ENCODE peak calls at places on chromosome 14, in four cellular contexts. One of them, this sample, is unnamed.

GRCh38 chr14:35403085-35403396 is 1.5 kb downstream of the NFKBIA start:
- DNase-seq in H1: no peak
- DNase-seq in SK-N-SH: no peak
- DNase-seq in HepG2: no peak
- DNase-seq in this sample: no peak

GRCh38 chr14:68576496-68577244 is 216.2 kb downstream of the ZFP36L1 start:
- DNase-seq in H1: no peak
- DNase-seq in HepG2: peak
- DNase-seq in SK-N-SH: no peak
- DNase-seq in this sample: no peak

GRCh38 chr14:35398095-35398584 is 6.4 kb downstream of the NFKBIA start:
- DNase-seq in SK-N-SH: no peak
- DNase-seq in H1: no peak
- DNase-seq in HepG2: no peak
- DNase-seq in this sample: no peak

GRCh38 chr14:72962829-72963312 is 36.6 kb downstream of the DCAF4 start:
- DNase-seq in SK-N-SH: no peak
- DNase-seq in HepG2: peak
- DNase-seq in H1: peak
- DNase-seq in this sample: no peak

GRCh38 chr14:22478670-22479069 is 110.4 kb downstream of the DAD1 start:
- DNase-seq in SK-N-SH: no peak
- DNase-seq in H1: no peak
- DNase-seq in HepG2: no peak
- DNase-seq in this sample: no peak

GRCh38 chr14:31126680-31127079 is 80.9 kb downstream of the HECTD1 start:
- DNase-seq in SK-N-SH: no peak
- DNase-seq in HepG2: no peak
- DNase-seq in H1: no peak
- DNase-seq in this sample: no peak

GRCh38 chr14:104797112-104798044 is 1.8 kb upstream of the AKT1 start:
- DNase-seq in SK-N-SH: no peak
- DNase-seq in H1: no peak
- DNase-seq in HepG2: peak
- DNase-seq in this sample: no peak

GRCh38 chr14:94771191-94771905 is 1.4 kb upstream of the GSC start:
- DNase-seq in HepG2: no peak
- DNase-seq in SK-N-SH: no peak
- DNase-seq in H1: no peak
- DNase-seq in this sample: no peak

GRCh38 chr14:97367278-97367677 is 570.1 kb downstream of the VRK1 start:
- DNase-seq in H1: no peak
- DNase-seq in HepG2: no peak
- DNase-seq in SK-N-SH: no peak
- DNase-seq in this sample: no peak

GRCh38 chr14:106843951-106844483 is 1317.6 kb downstream of the TMEM121 start:
- DNase-seq in HepG2: no peak
- DNase-seq in SK-N-SH: peak
- DNase-seq in H1: no peak
- DNase-seq in this sample: no peak

GRCh38 chr14:36293824-36294223 is 26.6 kb downstream of the MBIP start:
- DNase-seq in H1: no peak
- DNase-seq in SK-N-SH: no peak
- DNase-seq in HepG2: peak
- DNase-seq in this sample: no peak

GRCh38 chr14:103247169-103247606 is 86.8 kb upstream of the EIF5 start:
- DNase-seq in SK-N-SH: no peak
- DNase-seq in H1: no peak
- DNase-seq in HepG2: no peak
- DNase-seq in this sample: no peak

GRCh38 chr14:76654573-76654955 is 106.7 kb upstream of the VASH1 start:
- DNase-seq in SK-N-SH: no peak
- DNase-seq in HepG2: no peak
- DNase-seq in H1: no peak
- DNase-seq in this sample: no peak

GRCh38 chr14:100398044-100398443 is 74.9 kb downstream of the SLC25A47 start:
- DNase-seq in SK-N-SH: no peak
- DNase-seq in H1: no peak
- DNase-seq in HepG2: peak
- DNase-seq in this sample: no peak

GRCh38 chr14:50018236-50019210 is 97.8 kb downstream of the VCPKMT start:
- DNase-seq in SK-N-SH: no peak
- DNase-seq in HepG2: peak
- DNase-seq in H1: no peak
- DNase-seq in this sample: no peak

GRCh38 chr14:35405304-35405996 is 901 bp upstream of the NFKBIA start:
- DNase-seq in SK-N-SH: no peak
- DNase-seq in H1: no peak
- DNase-seq in HepG2: peak
- DNase-seq in this sample: no peak

GRCh38 chr14:91333640-91334039 is 84.0 kb downstream of the CCDC88C start:
- DNase-seq in SK-N-SH: no peak
- DNase-seq in H1: no peak
- DNase-seq in HepG2: no peak
- DNase-seq in this sample: no peak
- TF ChIP-seq TCF12 in SK-N-SH: no peak
- TF ChIP-seq TCF12 in H1: no peak
- TF ChIP-seq TCF12 in HepG2: no peak
- TF ChIP-seq TCF12 in this sample: no peak

GRCh38 chr14:62056789-62057188 is 294.6 kb downstream of the SNAPC1 start:
- DNase-seq in HepG2: no peak
- DNase-seq in SK-N-SH: no peak
- DNase-seq in H1: no peak
- DNase-seq in this sample: no peak

GRCh38 chr14:62053188-62053587 is 291.0 kb downstream of the SNAPC1 start:
- DNase-seq in SK-N-SH: no peak
- DNase-seq in H1: no peak
- DNase-seq in HepG2: no peak
- DNase-seq in this sample: peak
- TF ChIP-seq TCF12 in SK-N-SH: no peak
- TF ChIP-seq TCF12 in H1: no peak
- TF ChIP-seq TCF12 in HepG2: no peak
- TF ChIP-seq TCF12 in this sample: no peak

DNA sequence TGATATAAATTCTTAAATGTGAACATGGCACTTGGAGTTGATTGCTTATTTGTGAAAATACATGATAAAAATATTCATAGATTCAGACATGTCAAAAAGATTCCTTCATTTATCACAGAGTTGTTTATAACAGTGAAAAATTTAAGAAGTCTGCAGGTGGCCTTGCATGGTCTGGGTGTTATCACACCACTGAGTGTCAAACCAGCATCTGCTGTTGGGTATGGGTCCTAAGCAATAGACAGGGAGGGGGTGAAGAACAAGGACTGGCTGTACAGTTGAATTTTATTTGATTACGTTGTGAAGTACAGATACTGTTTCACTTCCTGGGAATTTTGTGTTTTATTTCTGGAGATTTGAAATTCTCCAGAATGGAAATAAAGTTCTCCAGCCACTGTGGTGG is 180.4 kb upstream of the HIF1A start:
- DNase-seq in H1: no peak
- DNase-seq in SK-N-SH: no peak
- DNase-seq in HepG2: no peak
- DNase-seq in this sample: no peak
- TF ChIP-seq TCF12 in H1: no peak
- TF ChIP-seq TCF12 in SK-N-SH: no peak
- TF ChIP-seq TCF12 in HepG2: no peak
- TF ChIP-seq TCF12 in this sample: no peak

GRCh38 chr14:26841920-26842741 is 244.3 kb upstream of the NOVA1 start:
- DNase-seq in SK-N-SH: no peak
- DNase-seq in HepG2: peak
- DNase-seq in H1: no peak
- DNase-seq in this sample: no peak
- TF ChIP-seq TCF12 in SK-N-SH: peak
- TF ChIP-seq TCF12 in HepG2: no peak
- TF ChIP-seq TCF12 in H1: no peak
- TF ChIP-seq TCF12 in this sample: no peak

GRCh38 chr14:75493580-75494130 is 28.6 kb upstream of the BATF start:
- DNase-seq in HepG2: no peak
- DNase-seq in SK-N-SH: no peak
- DNase-seq in H1: no peak
- DNase-seq in this sample: no peak
- TF ChIP-seq TCF12 in HepG2: no peak
- TF ChIP-seq TCF12 in SK-N-SH: no peak
- TF ChIP-seq TCF12 in H1: no peak
- TF ChIP-seq TCF12 in this sample: no peak

GRCh38 chr14:89302396-89302950 is 114.6 kb downstream of the FOXN3 start:
- DNase-seq in H1: no peak
- DNase-seq in HepG2: no peak
- DNase-seq in SK-N-SH: no peak
- DNase-seq in this sample: no peak

GRCh38 chr14:89304972-89305703 is 111.9 kb downstream of the FOXN3 start:
- DNase-seq in SK-N-SH: peak
- DNase-seq in HepG2: no peak
- DNase-seq in H1: no peak
- DNase-seq in this sample: peak

GRCh38 chr14:89307409-89307808 is 109.6 kb downstream of the FOXN3 start:
- DNase-seq in HepG2: no peak
- DNase-seq in SK-N-SH: no peak
- DNase-seq in H1: no peak
- DNase-seq in this sample: no peak

GRCh38 chr14:89299587-89299986 is 117.4 kb downstream of the FOXN3 start:
- DNase-seq in HepG2: no peak
- DNase-seq in SK-N-SH: no peak
- DNase-seq in H1: no peak
- DNase-seq in this sample: no peak

GRCh38 chr14:89303452-89304435 is 113.3 kb downstream of the FOXN3 start:
- DNase-seq in SK-N-SH: no peak
- DNase-seq in HepG2: peak
- DNase-seq in H1: no peak
- DNase-seq in this sample: peak
- TF ChIP-seq TCF12 in SK-N-SH: peak
- TF ChIP-seq TCF12 in HepG2: no peak
- TF ChIP-seq TCF12 in H1: no peak
- TF ChIP-seq TCF12 in this sample: peak

GRCh38 chr14:61618448-61618847 is 76.9 kb upstream of the HIF1A start:
- DNase-seq in H1: no peak
- DNase-seq in SK-N-SH: no peak
- DNase-seq in HepG2: no peak
- DNase-seq in this sample: no peak

GRCh38 chr14:61619494-61619893 is 75.8 kb upstream of the HIF1A start:
- DNase-seq in SK-N-SH: no peak
- DNase-seq in HepG2: no peak
- DNase-seq in H1: no peak
- DNase-seq in this sample: no peak

GRCh38 chr14:61614693-61615092 is 80.6 kb upstream of the HIF1A start:
- DNase-seq in SK-N-SH: no peak
- DNase-seq in HepG2: no peak
- DNase-seq in H1: no peak
- DNase-seq in this sample: no peak

GRCh38 chr14:61616524-61617185 is 78.7 kb upstream of the HIF1A start:
- DNase-seq in HepG2: peak
- DNase-seq in H1: no peak
- DNase-seq in SK-N-SH: no peak
- DNase-seq in this sample: no peak

DNA sequence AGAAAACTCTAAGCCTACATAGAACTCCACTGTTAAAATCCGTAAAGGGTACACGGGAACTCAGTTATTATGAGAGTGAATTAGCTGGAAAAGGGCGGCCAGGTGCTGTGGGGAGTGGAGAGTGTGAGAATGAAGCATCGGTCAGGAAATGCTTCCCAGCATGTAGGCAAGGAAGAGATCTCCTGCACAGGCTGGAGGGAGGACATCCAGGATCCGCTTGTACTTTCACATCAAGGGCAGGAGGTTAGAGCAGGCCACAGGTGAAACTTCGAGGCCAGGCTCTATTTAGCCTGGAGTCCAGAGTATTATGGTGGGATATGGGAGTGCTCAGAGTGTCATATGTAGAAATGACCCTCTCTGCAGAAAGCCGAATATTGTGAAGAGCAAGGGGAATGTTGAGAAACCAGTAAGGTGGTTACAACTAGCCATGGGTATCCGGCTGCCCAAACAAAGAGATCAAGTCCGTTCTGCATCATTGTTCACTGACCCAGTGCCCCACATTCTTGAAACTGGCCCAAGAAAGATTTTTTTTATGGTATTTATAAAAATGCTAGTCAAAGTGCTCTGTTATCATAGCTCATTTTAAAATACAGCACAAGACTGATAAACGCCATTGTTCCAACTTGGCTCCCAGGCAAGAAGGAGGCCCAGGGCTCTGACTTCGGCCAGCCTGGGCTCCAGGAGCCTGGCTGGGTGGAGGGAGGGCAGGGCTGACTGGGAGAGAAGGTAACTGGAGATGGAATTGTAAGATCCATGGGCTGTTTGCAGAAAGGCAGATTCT is 79.4 kb upstream of the HIF1A start:
- DNase-seq in HepG2: no peak
- DNase-seq in H1: no peak
- DNase-seq in SK-N-SH: no peak
- DNase-seq in this sample: no peak
- TF ChIP-seq TCF12 in HepG2: no peak
- TF ChIP-seq TCF12 in H1: no peak
- TF ChIP-seq TCF12 in SK-N-SH: no peak
- TF ChIP-seq TCF12 in this sample: no peak

This sample was measured in GM12878.